ENCODE peak calls at places on chromosomes 7 and 10, in eight cellular contexts. T, Y, L, C, X, G, S and A are unnamed samples.

GRCh38 chr10:74738985-74739567 is 87.3 kb upstream of the KAT6B start:
- DNase-seq in G (no peak), T (no peak), C (no peak), Y (peak), L (peak), S (peak), X (no peak), A (peak)

GRCh38 chr7:153440781-153441180 is 611.4 kb upstream of the DPP6 start:
- DNase-seq in Y (no peak), T (no peak), L (no peak), G (no peak), C (no peak), X (no peak), S (no peak), A (no peak)

GRCh38 chr7:55251911-55252310 is 113.2 kb upstream of the LANCL2 start:
- DNase-seq in Y (no peak), X (no peak), S (no peak), G (no peak), T (no peak), C (no peak), L (no peak), A (no peak)

GRCh38 chr10:84158549-84158948 is 15.1 kb upstream of the GPR15LG start:
- DNase-seq in Y (no peak), C (no peak), S (no peak), T (no peak), X (no peak), G (no peak), L (no peak), A (no peak)

GRCh38 chr7:37448057-37448636 is 517 bp downstream of the ELMO1 start:
- DNase-seq in C (peak), T (peak), G (no peak), L (no peak), X (no peak), Y (no peak), S (no peak), A (no peak)

GRCh38 chr10:126872768-126873167 is 32.5 kb upstream of the DOCK1 start:
- DNase-seq in T (no peak), L (no peak), S (no peak), X (no peak), G (no peak), C (no peak), Y (no peak), A (no peak)

GRCh38 chr7:151046603-151047573 is 1.4 kb upstream of the ASIC3 start:
- DNase-seq in C (peak), X (peak), Y (no peak), T (no peak), L (no peak), S (peak), G (no peak), A (no peak)

GRCh38 chr7:158952776-158953175 is 96.4 kb downstream of the DYNC2I1 start:
- DNase-seq in T (no peak), S (no peak), X (no peak), L (no peak), G (no peak), Y (no peak), C (no peak), A (no peak)

GRCh38 chr7:6012355-6013104 is 3.5 kb downstream of the AIMP2 start:
- DNase-seq in Y (no peak), C (no peak), L (no peak), T (no peak), G (no peak), X (no peak), S (no peak), A (no peak)

GRCh38 chr7:27212587-27213149 is 12.8 kb upstream of the HOXA13 start:
- DNase-seq in T (no peak), S (no peak), C (peak), X (no peak), Y (no peak), L (no peak), G (no peak), A (no peak)

GRCh38 chr10:4834896-4835405 is 8.9 kb downstream of the AKR1E2 start:
- DNase-seq in C (no peak), G (no peak), Y (no peak), X (no peak), T (no peak), S (no peak), L (no peak), A (no peak)

GRCh38 chr10:17003151-17003550 is 126.5 kb downstream of the CUBN start:
- DNase-seq in X (no peak), G (no peak), Y (peak), S (peak), L (peak), T (no peak), C (no peak), A (peak)

GRCh38 chr7:139099181-139099947 is 10.2 kb downstream of the ZC3HAV1 start:
- DNase-seq in Y (no peak), X (no peak), L (no peak), G (no peak), C (no peak), T (no peak), S (no peak), A (no peak)

GRCh38 chr7:152706465-152706864 is 30.5 kb upstream of the XRCC2 start:
- DNase-seq in S (no peak), C (no peak), T (no peak), L (no peak), X (no peak), Y (no peak), G (no peak), A (no peak)

GRCh38 chr10:92218569-92218968 is 72.3 kb downstream of the CPEB3 start:
- DNase-seq in L (no peak), C (no peak), T (no peak), S (no peak), G (no peak), X (no peak), Y (no peak), A (no peak)

GRCh38 chr7:6284055-6284400 is 11.6 kb upstream of the CYTH3 start:
- DNase-seq in S (peak), C (no peak), Y (no peak), T (no peak), G (no peak), X (no peak), L (no peak), A (no peak)

GRCh38 chr10:14173391-14173705 is 157.4 kb downstream of the FRMD4A start:
- DNase-seq in X (no peak), L (no peak), G (no peak), C (peak), T (no peak), Y (no peak), S (no peak), A (peak)

GRCh38 chr10:43253461-43254198 is 13.2 kb downstream of the RASGEF1A start:
- DNase-seq in Y (no peak), L (no peak), C (no peak), S (no peak), X (no peak), G (peak), T (peak), A (no peak)

GRCh38 chr7:100914879-100915442 is 19.3 kb upstream of the ACHE start:
- DNase-seq in G (no peak), Y (peak), L (no peak), S (no peak), X (no peak), T (no peak), C (no peak), A (peak)

GRCh38 chr10:48364659-48365405 is 58.4 kb downstream of the MAPK8 start:
- DNase-seq in X (peak), T (no peak), C (peak), G (no peak), Y (no peak), S (peak), L (no peak), A (no peak)

GRCh38 chr7:19621740-19622139 is 87.1 kb downstream of the POLR1F start:
- DNase-seq in X (no peak), T (no peak), Y (no peak), S (no peak), L (no peak), C (peak), G (no peak), A (no peak)

GRCh38 chr10:131196176-131196885 is 115.2 kb downstream of the TCERG1L start:
- DNase-seq in T (peak), L (no peak), C (no peak), S (no peak), Y (no peak), G (no peak), X (no peak), A (no peak)

GRCh38 chr10:11959966-11960365 is 82.6 kb downstream of the UPF2 start:
- DNase-seq in G (no peak), X (no peak), T (no peak), L (no peak), Y (no peak), C (no peak), S (no peak), A (no peak)

GRCh38 chr7:37198906-37199485 is 249.7 kb downstream of the ELMO1 start:
- DNase-seq in S (peak), C (peak), L (peak), X (peak), Y (peak), G (peak), T (peak), A (peak)

GRCh38 chr7:116464375-116464774 is 35.2 kb upstream of the CAV2 start:
- DNase-seq in L (no peak), T (no peak), S (no peak), X (no peak), C (no peak), G (no peak), Y (no peak), A (no peak)

GRCh38 chr7:72017756-72018155 is 394.4 kb downstream of the CALN1 start:
- DNase-seq in G (no peak), S (no peak), X (no peak), T (no peak), C (no peak), Y (no peak), L (no peak), A (no peak)

GRCh38 chr10:104331208-104331838 is 6.9 kb downstream of the ITPRIP start:
- DNase-seq in X (peak), Y (no peak), L (no peak), C (peak), T (no peak), S (peak), G (no peak), A (no peak)

GRCh38 chr10:110672580-110672919 is 28.4 kb downstream of the RBM20 start:
- DNase-seq in L (no peak), G (no peak), T (no peak), X (no peak), C (no peak), Y (no peak), S (no peak), A (no peak)

GRCh38 chr7:136947347-136947746 is 78.9 kb downstream of the CHRM2 start:
- DNase-seq in S (peak), G (no peak), C (no peak), T (no peak), L (no peak), Y (no peak), X (no peak), A (no peak)

GRCh38 chr7:138872576-138872975 is 74.6 kb upstream of the ATP6V0A4 start:
- DNase-seq in T (no peak), S (no peak), X (no peak), Y (no peak), G (no peak), L (no peak), C (no peak), A (no peak)

GRCh38 chr7:24025765-24026164 is 258.2 kb upstream of the NPY start:
- DNase-seq in X (no peak), T (no peak), S (no peak), C (no peak), Y (no peak), L (no peak), G (no peak), A (no peak)

GRCh38 chr7:99624487-99624886 is 7.7 kb downstream of the ZSCAN25 start:
- DNase-seq in Y (peak), T (no peak), L (no peak), C (no peak), S (no peak), G (no peak), X (no peak), A (peak)